ENCODE peak calls at places on chromosome 22, in four cellular contexts. J is IMR-90, N is A549, M is GM12878. Z is an unnamed sample.

GRCh38 chr22:49845666-49846459 is 7.8 kb upstream of the ZBED4 start:
- DNase-seq in J (no peak), N (no peak), M (no peak), Z (no peak)

GRCh38 chr22:40216041-40216756 is 38.5 kb downstream of the TNRC6B start:
- DNase-seq in J (no peak), N (no peak), M (peak), Z (no peak)

GRCh38 chr22:21031545-21032036 is 770 bp downstream of the SLC7A4 start:
- DNase-seq in J (no peak), N (no peak), M (no peak), Z (no peak)

GRCh38 chr22:21984793-21985192 is 2.2 kb upstream of the TOP3B start:
- DNase-seq in J (peak), N (peak), M (no peak), Z (peak)

GRCh38 chr22:23270798-23271596 is 90.7 kb downstream of the BCR start:
- DNase-seq in J (no peak), N (no peak), M (no peak), Z (no peak)

GRCh38 chr22:39746600-39747262 is 146.8 kb downstream of the ENTHD1 start:
- DNase-seq in J (no peak), N (no peak), M (no peak), Z (no peak)

GRCh38 chr22:37502342-37503182 is 16.4 kb upstream of the MFNG start:
- DNase-seq in J (no peak), N (peak), M (no peak), Z (no peak)

GRCh38 chr22:49325531-49326395 is 501.9 kb downstream of the BRD1 start:
- DNase-seq in J (no peak), N (no peak), M (no peak), Z (no peak)

GRCh38 chr22:26534166-26534855 is 22.0 kb upstream of the TFIP11 start:
- DNase-seq in J (no peak), N (no peak), M (no peak), Z (no peak)

GRCh38 chr22:37228106-37229011 is 15.7 kb downstream of the RAC2 start:
- DNase-seq in J (peak), N (no peak), M (no peak), Z (no peak)

GRCh38 chr22:46748948-46749681 is 11.1 kb upstream of the CERK start:
- DNase-seq in J (peak), N (no peak), M (no peak), Z (no peak)

GRCh38 chr22:26890870-26891269 is 233.5 kb downstream of the MIAT start:
- DNase-seq in J (no peak), N (peak), M (no peak), Z (no peak)

GRCh38 chr22:27397948-27398330 is 403.6 kb downstream of the MN1 start:
- DNase-seq in J (peak), N (no peak), M (no peak), Z (no peak)

GRCh38 chr22:41023299-41023623 is 69.1 kb upstream of the EP300 start:
- DNase-seq in J (no peak), N (no peak), M (no peak), Z (no peak)

GRCh38 chr22:33057363-33057995 is 702 bp downstream of the SYN3 start:
- DNase-seq in J (no peak), N (no peak), M (no peak), Z (no peak)

GRCh38 chr22:17726561-17727243 is 47.6 kb downstream of the BID start:
- DNase-seq in J (peak), N (no peak), M (no peak), Z (no peak)

GRCh38 chr22:37486224-37486845 is at the start of gene MFNG:
- DNase-seq in J (peak), N (peak), M (peak), Z (peak)

GRCh38 chr22:49286236-49286760 is 541.4 kb downstream of the BRD1 start:
- DNase-seq in J (no peak), N (no peak), M (no peak), Z (no peak)

GRCh38 chr22:26606611-26607010 is 11.2 kb downstream of the CRYBB1 start:
- DNase-seq in J (peak), N (peak), M (no peak), Z (no peak)

GRCh38 chr22:19709063-19709769 is 5.1 kb upstream of the SEPTIN5 start:
- DNase-seq in J (no peak), N (no peak), M (no peak), Z (peak)

GRCh38 chr22:37392929-37393328 is 34.4 kb downstream of the ELFN2 start:
- DNase-seq in J (no peak), N (no peak), M (no peak), Z (no peak)

GRCh38 chr22:17198188-17199130 is 20.8 kb downstream of the ADA2 start:
- DNase-seq in J (no peak), N (no peak), M (no peak), Z (peak)

GRCh38 chr22:20968281-20968977 is 1.4 kb downstream of the AIFM3 start:
- DNase-seq in J (no peak), N (no peak), M (no peak), Z (no peak)

GRCh38 chr22:42281706-42282251 is 11.3 kb upstream of the TCF20 start:
- DNase-seq in J (no peak), N (no peak), M (no peak), Z (no peak)
- TF ChIP-seq ELK1 in J (no peak), N (no peak), M (no peak), Z (no peak)

GRCh38 chr22:45468872-45469572 is 33.7 kb upstream of the FBLN1 start:
- DNase-seq in J (peak), N (no peak), M (no peak), Z (no peak)
- TF ChIP-seq ELK1 in J (no peak), N (no peak), M (no peak), Z (no peak)

DNA sequence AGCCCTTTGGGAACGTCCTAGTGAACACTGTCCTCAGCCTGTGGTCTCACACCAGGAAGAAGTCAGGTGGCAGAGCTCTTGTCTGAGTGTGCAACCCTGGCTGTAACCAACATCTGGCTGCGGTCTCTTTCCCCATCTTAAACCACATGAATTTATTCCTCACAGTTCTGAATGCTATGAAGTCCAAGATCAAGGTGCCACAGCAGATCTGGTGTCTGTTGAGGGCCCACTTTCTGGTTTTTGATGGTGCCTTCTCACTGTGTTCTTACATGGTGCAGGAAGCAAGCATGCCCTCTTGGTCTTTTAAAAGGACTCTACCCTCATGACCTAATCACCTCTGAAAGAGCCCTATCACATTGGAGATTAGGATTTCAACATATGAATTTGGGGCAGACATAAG is 2.7 kb downstream of the UPB1 start:
- DNase-seq in J (no peak), N (no peak), M (no peak), Z (no peak)
- TF ChIP-seq ELK1 in J (no peak), N (no peak), M (no peak), Z (no peak)

GRCh38 chr22:36218648-36219047 is 17.0 kb upstream of the APOL4 start:
- DNase-seq in J (no peak), N (no peak), M (no peak), Z (no peak)
- TF ChIP-seq ELK1 in J (no peak), N (no peak), M (no peak), Z (no peak)

DNA sequence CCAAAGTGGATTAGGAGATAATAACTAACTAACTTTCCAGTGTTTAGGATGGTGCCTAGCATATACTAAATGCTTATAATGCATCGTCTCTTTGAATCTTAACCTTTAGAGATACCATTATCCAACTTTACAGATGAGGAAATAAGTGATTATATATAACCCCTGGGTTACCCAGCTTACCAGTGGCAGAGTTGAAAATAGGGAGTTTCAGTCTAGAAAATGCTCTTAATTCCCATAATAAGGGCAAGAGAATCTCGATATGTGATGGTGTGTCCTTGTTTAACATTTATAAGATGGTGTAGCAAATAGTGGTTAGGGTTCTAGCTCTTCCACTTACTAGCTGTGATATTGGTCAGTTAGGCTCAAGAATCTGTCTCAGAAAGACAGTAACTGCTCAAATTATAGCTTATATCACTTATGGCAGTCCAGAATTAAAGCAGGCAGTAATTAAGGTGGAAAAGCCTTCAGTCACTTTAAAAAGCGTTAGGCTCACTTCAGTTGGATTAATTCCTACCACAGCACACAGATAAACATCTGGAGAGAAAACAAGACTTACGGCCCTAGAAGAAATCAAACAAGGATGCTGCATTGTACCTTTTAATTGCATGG is 6.3 kb downstream of the XBP1 start:
- DNase-seq in J (no peak), N (no peak), M (no peak), Z (no peak)
- TF ChIP-seq ELK1 in J (no peak), N (no peak), M (no peak), Z (no peak)

Z was measured in K562.